ENCODE peak calls at places on chromosomes 2 and 18, in eight cellular contexts. One of them, this sample, is unnamed.

GRCh38 chr2:175309799-175310198 is 128.3 kb upstream of the ATP5MC3 start:
- DNase-seq in coronary artery: no peak
- DNase-seq in uterus: no peak
- DNase-seq in WERI-Rb-1: peak; percentile 53
- DNase-seq in GM12878: no peak
- DNase-seq in colonic mucosa: no peak
- DNase-seq in thoracic aorta: no peak
- DNase-seq in prostate gland: no peak
- DNase-seq in this sample: peak; percentile 1

GRCh38 chr2:231425811-231426703 is 30.5 kb downstream of the B3GNT7 start:
- DNase-seq in colonic mucosa: no peak
- DNase-seq in GM12878: no peak
- DNase-seq in thoracic aorta: no peak
- DNase-seq in uterus: no peak
- DNase-seq in prostate gland: no peak
- DNase-seq in WERI-Rb-1: no peak
- DNase-seq in coronary artery: no peak
- DNase-seq in this sample: no peak

GRCh38 chr2:145626301-145626700 is 1106.4 kb upstream of the ZEB2 start:
- DNase-seq in coronary artery: no peak
- DNase-seq in prostate gland: no peak
- DNase-seq in colonic mucosa: no peak
- DNase-seq in WERI-Rb-1: no peak
- DNase-seq in thoracic aorta: no peak
- DNase-seq in GM12878: no peak
- DNase-seq in uterus: no peak
- DNase-seq in this sample: no peak

GRCh38 chr2:189217546-189217945 is 38.0 kb upstream of the COL5A2 start:
- DNase-seq in coronary artery: no peak
- DNase-seq in prostate gland: no peak
- DNase-seq in uterus: no peak
- DNase-seq in thoracic aorta: no peak
- DNase-seq in WERI-Rb-1: no peak
- DNase-seq in GM12878: no peak
- DNase-seq in colonic mucosa: no peak
- DNase-seq in this sample: peak; percentile 99

GRCh38 chr2:190615555-190616200 is 33.2 kb upstream of the NAB1 start:
- DNase-seq in coronary artery: no peak
- DNase-seq in prostate gland: no peak
- DNase-seq in WERI-Rb-1: no peak
- DNase-seq in colonic mucosa: no peak
- DNase-seq in uterus: no peak
- DNase-seq in GM12878: no peak
- DNase-seq in thoracic aorta: no peak
- DNase-seq in this sample: no peak

GRCh38 chr2:37387143-37387835 is 42.9 kb downstream of the QPCT start:
- DNase-seq in WERI-Rb-1: no peak
- DNase-seq in coronary artery: no peak
- DNase-seq in thoracic aorta: no peak
- DNase-seq in GM12878: no peak
- DNase-seq in colonic mucosa: no peak
- DNase-seq in prostate gland: no peak
- DNase-seq in uterus: no peak
- DNase-seq in this sample: peak; percentile 20

GRCh38 chr2:226891780-226892590 is 56.1 kb downstream of the RHBDD1 start:
- DNase-seq in WERI-Rb-1: no peak
- DNase-seq in colonic mucosa: no peak
- DNase-seq in coronary artery: no peak
- DNase-seq in GM12878: no peak
- DNase-seq in thoracic aorta: no peak
- DNase-seq in uterus: no peak
- DNase-seq in prostate gland: no peak
- DNase-seq in this sample: peak; percentile 66

GRCh38 chr2:55490554-55490953 is 29.0 kb upstream of the CFAP36 start:
- DNase-seq in prostate gland: no peak
- DNase-seq in uterus: no peak
- DNase-seq in coronary artery: no peak
- DNase-seq in WERI-Rb-1: no peak
- DNase-seq in thoracic aorta: no peak
- DNase-seq in colonic mucosa: no peak
- DNase-seq in GM12878: no peak
- DNase-seq in this sample: peak; percentile 92

GRCh38 chr2:53091183-53091582 is 676.4 kb upstream of the CHAC2 start:
- DNase-seq in thoracic aorta: no peak
- DNase-seq in GM12878: no peak
- DNase-seq in colonic mucosa: no peak
- DNase-seq in coronary artery: no peak
- DNase-seq in uterus: no peak
- DNase-seq in prostate gland: no peak
- DNase-seq in WERI-Rb-1: no peak
- DNase-seq in this sample: no peak

GRCh38 chr2:80621661-80622060 is 317.1 kb upstream of the LRRTM1 start:
- DNase-seq in colonic mucosa: no peak
- DNase-seq in prostate gland: no peak
- DNase-seq in WERI-Rb-1: no peak
- DNase-seq in GM12878: no peak
- DNase-seq in thoracic aorta: no peak
- DNase-seq in coronary artery: no peak
- DNase-seq in uterus: no peak
- DNase-seq in this sample: no peak

GRCh38 chr2:217090024-217090473 is 230.2 kb upstream of the TNP1 start:
- DNase-seq in GM12878: peak; percentile 82
- DNase-seq in colonic mucosa: no peak
- DNase-seq in thoracic aorta: no peak
- DNase-seq in WERI-Rb-1: no peak
- DNase-seq in prostate gland: no peak
- DNase-seq in uterus: no peak
- DNase-seq in coronary artery: no peak
- DNase-seq in this sample: no peak

GRCh38 chr2:200634231-200634964 is 48.6 kb downstream of the AOX1 start:
- DNase-seq in thoracic aorta: no peak
- DNase-seq in WERI-Rb-1: no peak
- DNase-seq in prostate gland: no peak
- DNase-seq in coronary artery: no peak
- DNase-seq in colonic mucosa: no peak
- DNase-seq in uterus: no peak
- DNase-seq in GM12878: no peak
- DNase-seq in this sample: no peak

GRCh38 chr2:215105607-215106354 is 32.6 kb downstream of the ABCA12 start:
- DNase-seq in coronary artery: no peak
- DNase-seq in uterus: no peak
- DNase-seq in colonic mucosa: no peak
- DNase-seq in GM12878: no peak
- DNase-seq in WERI-Rb-1: no peak
- DNase-seq in thoracic aorta: no peak
- DNase-seq in prostate gland: no peak
- DNase-seq in this sample: no peak

GRCh38 chr2:23485261-23485660 is 100.3 kb downstream of the KLHL29 start:
- DNase-seq in colonic mucosa: no peak
- DNase-seq in prostate gland: no peak
- DNase-seq in coronary artery: no peak
- DNase-seq in WERI-Rb-1: no peak
- DNase-seq in GM12878: no peak
- DNase-seq in thoracic aorta: no peak
- DNase-seq in uterus: peak; percentile 9
- DNase-seq in this sample: no peak

GRCh38 chr2:128473175-128474013 is 154.7 kb upstream of the HS6ST1 start:
- DNase-seq in colonic mucosa: peak; percentile 38
- DNase-seq in thoracic aorta: no peak
- DNase-seq in uterus: no peak
- DNase-seq in GM12878: peak; percentile 41
- DNase-seq in coronary artery: peak; percentile 72
- DNase-seq in WERI-Rb-1: no peak
- DNase-seq in prostate gland: peak; percentile 42
- DNase-seq in this sample: peak; percentile 19

GRCh38 chr2:160407393-160408204 is 86.0 kb downstream of the RBMS1 start:
- DNase-seq in colonic mucosa: peak; percentile 33
- DNase-seq in coronary artery: peak; percentile 80
- DNase-seq in uterus: peak; percentile 68
- DNase-seq in WERI-Rb-1: peak; percentile 40
- DNase-seq in prostate gland: peak; percentile 43
- DNase-seq in GM12878: no peak
- DNase-seq in thoracic aorta: no peak
- DNase-seq in this sample: peak; percentile 35
- TF ChIP-seq CTCF in colonic mucosa: no peak
- TF ChIP-seq CTCF in coronary artery: peak; percentile 12
- TF ChIP-seq CTCF in uterus: peak; percentile 36
- TF ChIP-seq CTCF in WERI-Rb-1: no peak
- TF ChIP-seq CTCF in prostate gland: peak; percentile 39
- TF ChIP-seq CTCF in GM12878: no peak
- TF ChIP-seq CTCF in thoracic aorta: no peak
- TF ChIP-seq CTCF in this sample: no peak

GRCh38 chr18:73235921-73236320 is 368.1 kb upstream of the NETO1 start:
- DNase-seq in thoracic aorta: no peak
- DNase-seq in colonic mucosa: no peak
- DNase-seq in GM12878: no peak
- DNase-seq in coronary artery: no peak
- DNase-seq in uterus: no peak
- DNase-seq in prostate gland: no peak
- DNase-seq in WERI-Rb-1: no peak
- DNase-seq in this sample: no peak

GRCh38 chr18:73232933-73233332 is 365.1 kb upstream of the NETO1 start:
- DNase-seq in GM12878: peak; percentile 13
- DNase-seq in thoracic aorta: no peak
- DNase-seq in coronary artery: no peak
- DNase-seq in WERI-Rb-1: no peak
- DNase-seq in prostate gland: no peak
- DNase-seq in uterus: no peak
- DNase-seq in colonic mucosa: no peak
- DNase-seq in this sample: no peak

GRCh38 chr18:73240899-73241298 is 373.1 kb upstream of the NETO1 start:
- DNase-seq in thoracic aorta: no peak
- DNase-seq in GM12878: no peak
- DNase-seq in WERI-Rb-1: no peak
- DNase-seq in prostate gland: no peak
- DNase-seq in colonic mucosa: no peak
- DNase-seq in uterus: no peak
- DNase-seq in coronary artery: no peak
- DNase-seq in this sample: no peak

GRCh38 chr18:73235491-73235890 is 367.7 kb upstream of the NETO1 start:
- DNase-seq in colonic mucosa: no peak
- DNase-seq in prostate gland: no peak
- DNase-seq in WERI-Rb-1: no peak
- DNase-seq in coronary artery: no peak
- DNase-seq in uterus: no peak
- DNase-seq in thoracic aorta: no peak
- DNase-seq in GM12878: peak; percentile 11
- DNase-seq in this sample: peak; percentile 84
- H3K27ac ChIP-seq in colonic mucosa: no peak overlapping the region
- H3K27ac ChIP-seq in prostate gland: no peak overlapping the region
- H3K27ac ChIP-seq in WERI-Rb-1: no peak overlapping the region
- H3K27ac ChIP-seq in coronary artery: no peak overlapping the region
- H3K27ac ChIP-seq in uterus: no peak overlapping the region
- H3K27ac ChIP-seq in thoracic aorta: no peak overlapping the region
- H3K27ac ChIP-seq in GM12878: no peak overlapping the region
- H3K27ac ChIP-seq in this sample: peak overlapping the region; percentile 51

DNA sequence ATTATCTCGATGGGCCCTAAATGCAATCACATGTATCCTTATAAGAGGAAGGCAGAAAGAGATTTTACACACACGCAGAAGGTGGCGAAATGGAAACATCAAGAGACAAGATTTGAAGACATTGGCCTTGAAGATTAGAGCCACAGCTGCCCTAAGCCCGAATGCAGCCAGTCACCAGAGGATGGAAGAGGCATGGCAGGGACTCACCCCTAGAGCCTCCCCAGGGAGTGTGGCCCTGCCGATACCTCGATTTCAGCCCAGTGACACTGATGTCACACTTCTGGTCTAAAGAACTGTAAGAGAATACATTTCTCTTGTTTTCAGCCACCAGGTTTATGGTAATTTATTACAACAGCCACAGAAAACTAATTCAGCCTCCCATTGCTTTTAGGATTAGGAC is 17.4 kb downstream of the TTC39C start:
- DNase-seq in prostate gland: no peak
- DNase-seq in uterus: no peak
- DNase-seq in colonic mucosa: no peak
- DNase-seq in coronary artery: no peak
- DNase-seq in GM12878: no peak
- DNase-seq in thoracic aorta: no peak
- DNase-seq in WERI-Rb-1: peak; percentile 71
- DNase-seq in this sample: no peak
- TF ChIP-seq CTCF in prostate gland: no peak
- TF ChIP-seq CTCF in uterus: no peak
- TF ChIP-seq CTCF in colonic mucosa: no peak
- TF ChIP-seq CTCF in coronary artery: no peak
- TF ChIP-seq CTCF in GM12878: no peak
- TF ChIP-seq CTCF in thoracic aorta: no peak
- TF ChIP-seq CTCF in WERI-Rb-1: peak; percentile 1
- TF ChIP-seq CTCF in this sample: no peak

DNA sequence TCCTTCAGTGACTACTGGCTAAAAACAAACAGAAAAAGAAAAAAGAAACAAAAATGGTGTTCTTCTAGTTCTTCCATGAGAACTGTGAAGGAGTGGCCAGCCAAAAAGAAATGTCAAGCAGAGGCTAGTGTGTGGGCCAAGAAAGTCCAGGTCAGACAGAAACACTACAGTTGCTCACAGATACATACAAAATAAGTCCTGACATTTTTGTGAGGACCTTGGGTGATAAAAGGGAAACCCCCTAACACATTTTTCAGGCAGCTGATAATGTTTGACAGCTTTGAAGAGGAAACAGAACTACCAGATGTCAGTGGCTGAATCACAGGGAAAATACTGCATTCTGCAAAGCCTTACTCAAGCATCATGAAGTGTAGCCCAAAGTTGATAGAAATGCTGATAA is 28.1 kb downstream of the ARHGAP25 start:
- DNase-seq in coronary artery: no peak
- DNase-seq in colonic mucosa: peak; percentile 5
- DNase-seq in WERI-Rb-1: no peak
- DNase-seq in GM12878: no peak
- DNase-seq in thoracic aorta: no peak
- DNase-seq in uterus: peak; percentile 23
- DNase-seq in prostate gland: no peak
- DNase-seq in this sample: peak; percentile 64
- H3K27ac ChIP-seq in coronary artery: peak overlapping the region; percentile 1
- H3K27ac ChIP-seq in colonic mucosa: peak overlapping the region; percentile 2
- H3K27ac ChIP-seq in WERI-Rb-1: no peak overlapping the region
- H3K27ac ChIP-seq in GM12878: no peak overlapping the region
- H3K27ac ChIP-seq in thoracic aorta: peak overlapping the region; percentile 21
- H3K27ac ChIP-seq in uterus: peak overlapping the region; percentile 33
- H3K27ac ChIP-seq in prostate gland: no peak overlapping the region
- H3K27ac ChIP-seq in this sample: no peak overlapping the region

This sample was measured in brain microvascular endothelial cell.